ENCODE peak calls at places on chromosomes 5 and 9, in nine cellular contexts. S is keratinocyte; B is fibroblast of mammary gland; O is kidney epithelial cell; J is PC-3; U is epithelial cell of esophagus; X is psoas muscle; R is esophagus squamous epithelium; T is CD8-positive, alpha-beta T cell. Q is an unnamed sample.

GRCh38 chr9:73643379-73644013 is 491.8 kb downstream of the ANXA1 start:
- DNase-seq in O (peak), J (peak), T (no peak), U (peak), S (peak), X (no peak), B (peak), R (no peak), Q (peak)

GRCh38 chr5:148457183-148457620 is 73.4 kb downstream of the FBXO38 start:
- DNase-seq in B (no peak), S (no peak), R (no peak), U (peak), O (no peak), X (no peak), J (peak), T (no peak), Q (no peak)

GRCh38 chr5:106940986-106941385 is 729.8 kb downstream of the EFNA5 start:
- DNase-seq in O (peak), B (no peak), U (peak), T (no peak), J (peak), X (no peak), S (no peak), R (no peak), Q (peak)

GRCh38 chr9:130112244-130113151 is 58.8 kb downstream of the GPR107 start:
- DNase-seq in T (no peak), S (no peak), B (no peak), J (no peak), R (no peak), U (no peak), O (no peak), X (no peak), Q (peak)

GRCh38 chr9:136858844-136859757 is 7.0 kb downstream of the MAMDC4 start:
- DNase-seq in T (no peak), S (no peak), R (no peak), X (peak), O (no peak), U (no peak), B (peak), J (peak), Q (no peak)

GRCh38 chr9:108117775-108118174 is 628.2 kb upstream of the KLF4 start:
- DNase-seq in B (no peak), X (no peak), T (no peak), S (no peak), U (no peak), J (no peak), R (no peak), O (no peak), Q (no peak)

GRCh38 chr9:123637596-123637939 is 281.6 kb downstream of the CRB2 start:
- DNase-seq in B (peak), S (no peak), T (no peak), J (no peak), R (no peak), U (no peak), O (no peak), X (no peak), Q (peak)

GRCh38 chr5:1065143-1065750 is 46.6 kb downstream of the SLC12A7 start:
- DNase-seq in X (no peak), U (no peak), O (no peak), T (no peak), R (no peak), B (no peak), S (no peak), J (no peak), Q (no peak)

GRCh38 chr5:82068723-82069122 is 96.9 kb downstream of the ATG10 start:
- DNase-seq in B (no peak), U (no peak), S (no peak), J (no peak), T (no peak), X (no peak), R (no peak), O (no peak), Q (no peak)

GRCh38 chr5:154506049-154506715 is 28.2 kb upstream of the HAND1 start:
- DNase-seq in S (no peak), T (no peak), R (no peak), B (no peak), U (no peak), O (no peak), X (no peak), J (no peak), Q (no peak)

GRCh38 chr5:176775409-176775808 is 35.0 kb upstream of the UNC5A start:
- DNase-seq in O (no peak), U (no peak), X (no peak), T (no peak), S (no peak), B (peak), J (peak), R (no peak), Q (no peak)

GRCh38 chr9:137456864-137457405 is 2.2 kb downstream of the NSMF start:
- DNase-seq in O (no peak), U (no peak), X (peak), J (no peak), B (no peak), R (no peak), S (no peak), T (no peak), Q (no peak)

GRCh38 chr5:168734657-168735344 is 155.6 kb upstream of the PANK3 start:
- DNase-seq in J (no peak), S (no peak), B (peak), O (no peak), U (no peak), T (no peak), R (no peak), X (peak), Q (peak)

GRCh38 chr5:126000533-126000932 is 422.7 kb upstream of the GRAMD2B start:
- DNase-seq in B (peak), U (no peak), S (no peak), T (no peak), R (no peak), X (no peak), J (no peak), O (no peak), Q (no peak)

GRCh38 chr5:149056611-149057165 is 6.2 kb downstream of the SH3TC2 start:
- DNase-seq in O (no peak), T (no peak), X (no peak), B (peak), U (no peak), J (peak), R (no peak), S (no peak), Q (no peak)

GRCh38 chr9:88716636-88717035 is 181.7 kb downstream of the NXNL2 start:
- DNase-seq in B (no peak), T (no peak), X (no peak), J (peak), S (no peak), U (no peak), R (no peak), O (no peak), Q (no peak)

GRCh38 chr9:127149463-127150390 is 27.3 kb upstream of the ANGPTL2 start:
- DNase-seq in U (no peak), X (no peak), J (no peak), R (no peak), S (no peak), O (no peak), B (no peak), T (no peak), Q (no peak)

GRCh38 chr5:149228610-149229297 is 42.9 kb upstream of the AFAP1L1 start:
- DNase-seq in J (peak), T (no peak), X (no peak), S (peak), O (peak), B (peak), U (peak), R (no peak), Q (peak)

GRCh38 chr9:108439967-108440366 is 415.8 kb downstream of the ACTL7B start:
- DNase-seq in O (no peak), U (peak), S (no peak), T (no peak), J (peak), X (no peak), R (no peak), B (peak), Q (peak)

GRCh38 chr9:71937898-71938297 is 26.5 kb downstream of the C9orf85 start:
- DNase-seq in U (no peak), R (no peak), S (no peak), B (no peak), O (no peak), J (no peak), T (no peak), X (no peak), Q (no peak)

GRCh38 chr9:121750259-121750714 is 98.9 kb downstream of the DAB2IP start:
- DNase-seq in O (no peak), U (no peak), T (no peak), X (no peak), S (no peak), B (no peak), R (no peak), J (no peak), Q (no peak)

GRCh38 chr5:17992296-17992695 is 358.0 kb downstream of the TAF11L14 start:
- DNase-seq in R (no peak), B (no peak), J (no peak), T (no peak), S (no peak), U (no peak), X (no peak), O (no peak), Q (no peak)

GRCh38 chr5:18000744-18001143 is 366.5 kb downstream of the TAF11L14 start:
- DNase-seq in X (no peak), T (no peak), J (no peak), U (no peak), S (no peak), O (no peak), B (no peak), R (no peak), Q (no peak)

GRCh38 chr5:17990168-17990567 is 355.9 kb downstream of the TAF11L14 start:
- DNase-seq in J (no peak), T (no peak), R (no peak), X (no peak), O (no peak), U (no peak), S (no peak), B (no peak), Q (no peak)

GRCh38 chr5:17991775-17992174 is 357.5 kb downstream of the TAF11L14 start:
- DNase-seq in B (no peak), S (no peak), J (no peak), O (no peak), U (no peak), T (no peak), X (no peak), R (no peak), Q (no peak)

GRCh38 chr5:17996002-17996401 is 361.7 kb downstream of the TAF11L14 start:
- DNase-seq in B (no peak), O (no peak), X (no peak), T (no peak), S (no peak), U (no peak), R (no peak), J (peak), Q (no peak)
- H3K4me3 ChIP-seq in B (no peak), O (no peak), X (no peak), T (no peak), S (no peak), U (no peak), R (no peak), J (peak), Q (no peak)

DNA sequence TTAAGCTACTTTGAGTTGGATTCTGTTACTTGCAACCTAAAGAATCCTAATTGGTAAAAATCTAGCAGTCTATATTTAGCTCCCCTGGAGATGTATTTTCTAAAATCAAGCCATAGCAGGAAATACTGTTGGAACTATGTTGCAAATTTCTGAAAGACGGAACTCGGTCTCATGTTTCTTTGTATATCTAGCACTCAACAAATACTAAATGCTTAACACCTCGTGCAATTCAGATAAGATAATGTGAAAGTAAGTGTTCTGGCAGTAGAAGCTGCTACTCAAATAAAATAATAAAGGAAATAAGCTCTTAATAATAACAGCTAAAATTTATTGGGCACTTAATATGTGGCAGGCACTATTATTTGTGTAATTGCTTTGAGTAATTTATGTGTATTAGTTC is 10.9 kb upstream of the PRELID2 start:
- DNase-seq in U (no peak), R (no peak), S (no peak), X (no peak), T (no peak), J (no peak), O (no peak), B (no peak), Q (no peak)
- H3K4me3 ChIP-seq in U (no peak), R (no peak), S (no peak), X (no peak), T (no peak), J (no peak), O (no peak), B (no peak), Q (no peak)

GRCh38 chr9:87336914-87337333 is 160.7 kb upstream of the DAPK1 start:
- DNase-seq in O (peak), J (peak), U (peak), S (peak), X (no peak), T (no peak), B (peak), R (no peak), Q (peak)
- H3K4me3 ChIP-seq in O (peak), J (no peak), U (no peak), S (no peak), X (peak), T (peak), B (peak), R (peak), Q (peak)

DNA sequence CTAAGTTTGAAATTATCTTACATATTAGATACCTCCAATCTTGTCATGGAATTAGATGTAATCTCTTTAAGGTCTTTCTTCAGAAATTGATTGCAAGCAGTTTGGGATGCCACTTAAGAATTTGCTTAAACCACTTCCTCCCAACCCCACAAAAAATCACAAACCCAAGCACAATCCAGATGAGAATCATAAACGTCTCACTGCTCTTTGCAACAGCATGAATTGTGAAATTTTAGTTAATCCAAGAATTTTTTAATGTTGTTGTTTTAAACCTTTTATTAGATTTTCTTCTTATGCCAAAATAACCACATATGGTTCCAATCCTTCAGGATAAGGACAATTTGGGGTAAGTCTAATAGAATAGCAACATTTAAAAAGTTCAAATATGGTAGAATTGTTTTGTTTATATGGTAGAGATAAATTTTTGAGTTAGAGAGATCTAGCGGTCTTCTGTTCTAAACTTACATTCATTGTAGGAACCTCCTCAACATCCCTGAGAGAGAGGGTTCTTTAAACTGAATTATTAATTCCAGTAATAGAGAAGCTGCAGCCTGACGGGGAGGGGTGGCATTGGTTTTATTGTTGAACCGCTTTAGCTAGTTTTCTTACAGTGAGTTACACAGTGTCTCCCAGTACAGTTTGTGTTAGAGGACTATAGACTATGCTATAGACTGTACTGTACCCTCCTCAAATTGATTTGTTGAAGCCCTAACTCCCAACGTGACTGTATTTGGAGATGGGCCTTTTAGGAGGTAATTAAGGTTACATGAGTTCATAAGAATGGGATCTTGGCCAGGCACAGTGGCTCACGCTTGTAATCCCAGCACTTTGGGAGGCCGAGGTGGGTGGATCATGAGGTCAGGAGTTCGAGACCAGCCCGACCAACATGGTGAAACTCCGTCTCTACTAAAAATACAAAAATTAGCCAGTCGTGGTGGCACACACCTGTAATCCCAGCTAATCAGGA is 24.8 kb upstream of the IL6ST start:
- DNase-seq in U (no peak), R (no peak), T (no peak), S (no peak), B (peak), O (no peak), J (no peak), X (no peak), Q (no peak)
- H3K4me3 ChIP-seq in U (no peak), R (no peak), T (no peak), S (no peak), B (no peak), O (no peak), J (no peak), X (no peak), Q (no peak)

DNA sequence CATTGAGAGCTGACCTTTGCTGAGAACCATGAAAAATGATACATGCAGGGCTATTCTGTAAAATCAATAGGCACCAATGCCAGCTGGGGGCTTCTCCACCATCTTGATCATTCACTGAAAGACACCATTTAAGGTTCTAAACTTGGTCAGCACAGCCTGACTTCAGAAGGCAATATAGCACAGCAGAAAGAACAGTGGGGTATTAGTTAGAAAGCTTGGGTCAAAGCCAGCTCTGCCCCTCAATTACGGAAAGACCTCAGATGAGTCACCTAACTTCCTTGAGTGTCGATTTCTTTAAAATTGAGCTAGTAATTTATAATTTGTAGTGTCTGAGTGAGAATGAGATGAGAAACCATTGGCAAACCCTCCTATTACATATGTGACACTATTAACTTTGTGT is 3.4 kb downstream of the TNC start:
- DNase-seq in R (no peak), T (no peak), J (no peak), O (no peak), S (no peak), U (no peak), B (no peak), X (no peak), Q (no peak)
- H3K4me3 ChIP-seq in R (no peak), T (no peak), J (peak), O (no peak), S (no peak), U (no peak), B (no peak), X (no peak), Q (no peak)

GRCh38 chr9:96136992-96137665 is 164.8 kb downstream of the HSD17B3 start:
- DNase-seq in J (no peak), O (no peak), X (no peak), R (no peak), U (no peak), S (no peak), T (no peak), B (peak), Q (peak)
- H3K4me3 ChIP-seq in J (no peak), O (no peak), X (no peak), R (peak), U (no peak), S (no peak), T (no peak), B (no peak), Q (peak)

DNA sequence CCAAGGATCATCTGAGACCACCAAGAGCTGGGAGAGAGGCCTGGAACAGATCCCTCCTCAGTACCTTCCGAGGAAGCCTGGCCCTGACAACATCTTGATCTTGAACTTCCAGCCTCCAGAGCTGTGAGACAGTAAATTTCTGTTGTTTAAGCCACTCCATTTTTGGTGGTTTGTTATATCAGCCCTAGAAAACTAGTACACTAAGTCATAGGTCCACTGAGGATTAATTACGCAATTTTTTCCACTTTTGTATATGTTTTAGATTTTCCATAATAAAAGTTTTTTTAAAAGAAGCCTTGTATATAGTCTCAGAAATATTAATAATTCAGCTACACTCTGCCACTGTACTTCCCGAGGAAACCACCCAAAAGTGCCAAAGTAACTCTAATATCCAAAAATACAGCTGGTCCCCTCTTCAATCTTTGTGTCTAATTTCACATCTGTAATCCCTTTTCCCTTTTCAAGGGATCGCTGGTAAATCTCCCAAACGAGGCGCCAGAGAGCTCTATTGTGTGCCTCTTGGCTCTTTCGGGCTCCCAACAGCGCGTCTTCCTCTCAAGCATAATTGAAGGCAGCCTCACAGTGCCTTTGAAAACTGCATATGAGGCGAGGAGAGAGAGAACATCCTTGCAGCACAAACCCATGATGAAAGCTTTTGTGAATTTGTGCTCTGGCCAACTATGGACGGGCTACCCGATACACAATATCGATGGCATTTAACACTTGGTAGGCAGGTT is 32.7 kb downstream of the PRUNE2 start:
- DNase-seq in S (no peak), R (no peak), O (no peak), U (no peak), J (no peak), X (no peak), B (peak), T (no peak), Q (no peak)
- H3K4me3 ChIP-seq in S (no peak), R (no peak), O (no peak), U (no peak), J (no peak), X (no peak), B (no peak), T (no peak), Q (no peak)

Q was measured in brain microvascular endothelial cell.